ENCODE peak calls at places on chromosome 12, in five cellular contexts. Z, B, E, R and P are unnamed samples.

GRCh38 chr12:106446429-106447092 is 89.0 kb downstream of the POLR3B start:
- DNase-seq in B (no peak), R (no peak), E (no peak), Z (no peak), P (no peak)

GRCh38 chr12:78185109-78185508 is 354.4 kb downstream of the NAV3 start:
- DNase-seq in Z (no peak), E (no peak), B (no peak), R (no peak), P (no peak)

GRCh38 chr12:1518763-1519516 is 75.4 kb downstream of the FBXL14 start:
- DNase-seq in B (no peak), R (peak), Z (no peak), E (no peak), P (no peak)

GRCh38 chr12:113348849-113349536 is 9.4 kb upstream of the PLBD2 start:
- DNase-seq in R (no peak), E (no peak), Z (no peak), B (no peak), P (no peak)

GRCh38 chr12:32515137-32515860 is 115.9 kb downstream of the FGD4 start:
- DNase-seq in R (no peak), Z (no peak), B (no peak), E (no peak), P (no peak)

GRCh38 chr12:70617450-70617849 is 19.8 kb downstream of the PTPRB start:
- DNase-seq in E (no peak), B (no peak), R (no peak), Z (no peak), P (no peak)

GRCh38 chr12:48197549-48197966 is 5.5 kb downstream of the OR10AD1 start:
- DNase-seq in Z (peak), B (no peak), R (peak), E (no peak), P (peak)

GRCh38 chr12:92403210-92404175 is 257.8 kb upstream of the BTG1 start:
- DNase-seq in E (no peak), B (no peak), Z (peak), R (no peak), P (peak)

GRCh38 chr12:126189856-126190255 is 1124.6 kb downstream of the AACS start:
- DNase-seq in B (no peak), Z (no peak), R (no peak), E (no peak), P (no peak)

GRCh38 chr12:47080725-47081502 is 1.2 kb upstream of the AMIGO2 start:
- DNase-seq in R (no peak), B (peak), Z (peak), E (no peak), P (peak)

GRCh38 chr12:108635201-108635996 is 1.7 kb upstream of the SELPLG start:
- DNase-seq in E (no peak), Z (peak), R (no peak), B (no peak), P (peak)

GRCh38 chr12:96493101-96493500 is 3.7 kb downstream of the CFAP54 start:
- DNase-seq in E (no peak), B (no peak), R (no peak), Z (no peak), P (no peak)

GRCh38 chr12:105256011-105256410 is 20.0 kb upstream of the APPL2 start:
- DNase-seq in B (no peak), E (no peak), R (no peak), Z (no peak), P (no peak)

GRCh38 chr12:89756638-89757321 is 48.1 kb upstream of the ATP2B1 start:
- DNase-seq in E (no peak), Z (peak), R (peak), B (no peak), P (peak)

GRCh38 chr12:98894412-98895085 is 249.5 kb downstream of the APAF1 start:
- DNase-seq in B (no peak), Z (no peak), E (peak), R (no peak), P (no peak)

GRCh38 chr12:68786929-68787328 is 21.0 kb upstream of the MDM2 start:
- DNase-seq in R (no peak), Z (no peak), B (no peak), E (no peak), P (no peak)

GRCh38 chr12:68534108-68534507 is 76.6 kb upstream of the RAP1B start:
- DNase-seq in B (peak), E (no peak), R (no peak), Z (no peak), P (no peak)

GRCh38 chr12:120713861-120714482 is 3.7 kb downstream of the UNC119B start:
- DNase-seq in E (peak), Z (peak), B (peak), R (peak), P (peak)

GRCh38 chr12:75658826-75659823 is 147.7 kb upstream of the KRR1 start:
- DNase-seq in R (peak), E (no peak), Z (no peak), B (no peak), P (peak)

DNA sequence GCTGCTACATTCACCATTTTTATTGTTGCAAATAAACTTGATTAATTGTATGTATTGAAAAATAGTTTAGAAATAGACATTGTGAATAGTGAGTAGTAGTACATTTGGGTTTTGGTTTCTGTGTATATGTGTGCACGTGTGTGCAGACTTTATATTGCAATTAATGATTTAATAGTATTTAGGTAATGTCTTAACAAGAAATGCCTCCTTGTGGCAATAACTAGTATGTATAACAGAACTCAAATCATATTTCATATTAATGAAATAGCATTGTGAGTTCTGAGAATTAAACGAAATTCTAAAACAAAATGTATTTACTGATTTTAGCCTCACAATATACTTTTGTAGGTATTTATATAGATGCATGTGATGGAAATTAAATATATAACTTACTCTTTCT is 100.1 kb downstream of the SCAF11 start:
- DNase-seq in Z (no peak), E (no peak), B (no peak), R (no peak), P (no peak)
- TF ChIP-seq CTCF in Z (no peak), E (no peak), B (no peak), R (no peak), P (no peak)

DNA sequence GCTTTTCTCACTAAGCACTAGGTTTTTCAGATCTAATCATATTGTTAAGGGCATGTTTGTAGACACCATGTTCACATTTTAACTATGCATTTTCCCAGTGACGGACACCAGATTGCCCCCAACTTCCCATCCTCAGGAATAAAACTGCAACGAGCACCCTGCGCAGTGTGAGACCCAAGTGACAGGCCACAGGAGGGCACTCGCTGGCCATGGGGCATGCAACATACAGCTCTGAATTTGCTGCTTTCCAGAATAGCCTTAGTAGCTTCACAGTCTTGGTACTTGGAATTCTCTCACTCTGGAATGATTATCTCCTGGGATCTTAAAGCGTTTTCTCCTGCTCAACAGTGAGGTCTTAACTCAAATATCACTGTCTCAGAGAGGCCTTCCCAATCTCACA is 983 bp upstream of the DDX47 start:
- DNase-seq in R (no peak), Z (no peak), B (no peak), E (no peak), P (no peak)
- TF ChIP-seq CTCF in R (peak), Z (no peak), B (no peak), E (no peak), P (no peak)

GRCh38 chr12:122106891-122107660 is 28.5 kb downstream of the MLXIP start:
- DNase-seq in Z (no peak), R (no peak), B (no peak), E (no peak), P (no peak)

GRCh38 chr12:122116707-122117535 is 38.4 kb downstream of the MLXIP start:
- DNase-seq in B (peak), E (no peak), R (no peak), Z (no peak), P (no peak)

DNA sequence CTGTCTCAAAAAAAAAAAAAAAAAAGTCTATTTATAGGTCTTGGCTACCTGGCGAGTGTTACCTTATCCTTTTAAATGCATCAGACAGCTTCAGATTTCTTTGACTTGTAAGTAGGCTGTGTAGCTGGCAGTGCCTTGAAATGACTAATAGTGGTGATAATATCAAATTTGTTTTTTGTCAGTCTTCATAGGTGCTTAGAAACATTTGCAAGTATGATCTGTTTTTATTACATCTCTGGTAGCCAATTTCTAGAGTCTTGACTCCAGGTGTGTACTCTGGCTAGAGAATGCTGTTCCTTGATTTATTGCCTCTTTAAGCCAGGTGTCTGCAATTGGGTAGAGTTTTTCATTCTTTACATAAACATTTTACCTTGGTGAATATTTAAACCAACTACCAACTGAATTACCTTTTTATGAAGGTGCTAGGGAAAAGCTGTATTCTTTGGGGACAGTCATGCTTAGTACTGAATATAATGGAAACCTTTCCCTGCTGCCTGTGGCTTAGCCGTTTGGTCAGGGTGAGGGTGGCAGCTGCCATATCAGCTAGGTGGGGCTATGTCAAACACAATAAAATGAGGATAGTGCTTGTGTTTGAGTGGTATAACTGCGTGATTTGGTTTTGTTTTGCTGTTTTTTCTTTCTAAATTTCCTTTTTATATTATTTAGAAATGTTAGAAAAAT is 32.7 kb downstream of the MLXIP start:
- DNase-seq in B (no peak), E (no peak), R (peak), Z (no peak), P (no peak)
- TF ChIP-seq CTCF in B (no peak), E (no peak), R (no peak), Z (no peak), P (no peak)

DNA sequence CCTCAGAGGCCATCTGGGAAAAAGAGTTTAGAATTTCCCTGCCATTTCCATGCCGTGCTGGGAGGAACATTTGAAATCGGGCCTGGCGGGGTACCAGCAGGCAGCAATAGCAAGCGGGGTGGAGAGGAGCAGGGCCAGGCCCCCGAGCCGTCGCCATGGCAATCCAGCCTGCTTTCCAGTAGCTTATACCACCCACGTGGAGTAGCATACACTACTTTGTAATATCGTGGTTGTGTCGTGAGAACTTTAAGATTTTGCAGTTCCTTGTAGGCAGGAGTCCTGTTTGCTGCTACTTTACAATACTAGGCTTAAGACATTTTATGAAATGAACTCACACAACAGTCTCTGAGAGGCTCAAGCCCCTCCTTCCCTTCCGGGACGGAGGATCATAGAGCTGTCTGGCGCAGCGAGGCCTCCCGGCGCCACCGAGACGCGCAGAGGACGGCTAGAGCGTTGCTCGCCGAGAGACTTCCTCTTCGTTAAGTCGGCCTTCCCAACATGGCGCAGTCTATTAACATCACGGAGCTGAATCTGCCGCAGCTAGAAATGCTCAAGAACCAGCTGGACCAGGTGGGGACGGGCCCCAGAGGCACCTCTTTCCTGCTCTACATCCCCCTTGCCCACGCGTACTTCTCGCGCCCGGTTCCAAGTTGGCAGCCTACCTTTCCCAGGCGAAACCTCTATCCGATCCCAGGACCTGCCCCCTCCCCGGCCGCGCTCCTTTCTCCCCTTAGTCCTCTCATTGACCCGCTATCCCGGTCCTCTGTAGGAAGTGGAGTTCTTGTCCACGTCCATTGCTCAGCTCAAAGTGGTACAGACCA is at the start of gene PFDN5:
- DNase-seq in B (peak), E (peak), Z (peak), R (peak), P (peak)
- TF ChIP-seq CTCF in B (peak), E (peak), Z (no peak), R (no peak), P (no peak)

GRCh38 chr12:16492820-16493797 is 112.9 kb downstream of the LMO3 start:
- DNase-seq in E (no peak), R (no peak), Z (no peak), B (no peak), P (no peak)

GRCh38 chr12:16495196-16495595 is 110.8 kb downstream of the LMO3 start:
- DNase-seq in B (no peak), R (no peak), Z (no peak), E (no peak), P (no peak)

DNA sequence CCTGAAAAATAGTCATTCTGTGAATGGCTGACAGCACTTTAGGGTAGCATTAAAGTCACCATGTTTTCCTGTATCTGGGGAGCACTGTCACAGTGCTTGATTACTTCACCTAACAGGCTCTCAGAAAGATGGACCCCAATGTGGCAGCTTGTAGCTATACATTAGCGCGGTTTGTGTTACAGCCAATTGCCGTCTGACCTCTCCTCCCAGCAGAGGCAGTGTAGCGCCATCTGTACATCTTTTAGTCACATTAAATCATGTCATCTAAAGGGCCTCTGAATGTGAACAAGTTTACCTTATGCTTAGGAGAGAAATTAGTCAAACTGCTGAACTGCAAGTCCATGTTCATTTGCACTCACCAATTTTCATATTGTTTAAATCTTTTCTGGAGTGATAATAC is 113.7 kb downstream of the LMO3 start:
- DNase-seq in E (no peak), B (no peak), R (no peak), Z (no peak), P (no peak)
- TF ChIP-seq CTCF in E (no peak), B (no peak), R (no peak), Z (no peak), P (no peak)

GRCh38 chr12:57449375-57449774 is 5.7 kb upstream of the INHBE start:
- DNase-seq in R (no peak), B (no peak), Z (no peak), E (no peak), P (no peak)
- TF ChIP-seq CTCF in R (no peak), B (no peak), Z (no peak), E (no peak), P (no peak)

GRCh38 chr12:110613771-110614684 is at the start of gene TCTN1:
- DNase-seq in R (peak), Z (peak), E (peak), B (peak), P (peak)
- TF ChIP-seq CTCF in R (no peak), Z (no peak), E (no peak), B (no peak), P (no peak)

GRCh38 chr12:49733219-49734017 is 7.9 kb upstream of the TMBIM6 start:
- DNase-seq in E (no peak), B (no peak), Z (no peak), R (no peak), P (no peak)
- TF ChIP-seq CTCF in E (no peak), B (no peak), Z (no peak), R (no peak), P (no peak)

GRCh38 chr12:12336049-12336411 is 14.0 kb downstream of the MANSC1 start:
- DNase-seq in Z (no peak), E (no peak), R (no peak), B (peak), P (no peak)

GRCh38 chr12:12333980-12334709 is 15.9 kb downstream of the MANSC1 start:
- DNase-seq in R (peak), E (peak), Z (peak), B (peak), P (peak)

GRCh38 chr12:12336511-12336910 is 13.5 kb downstream of the MANSC1 start:
- DNase-seq in R (no peak), E (no peak), Z (no peak), B (no peak), P (no peak)

GRCh38 chr12:12333407-12333831 is 16.6 kb downstream of the MANSC1 start:
- DNase-seq in B (no peak), E (no peak), R (no peak), Z (no peak), P (no peak)

GRCh38 chr12:12334710-12335040 is 15.4 kb downstream of the MANSC1 start:
- DNase-seq in E (no peak), Z (no peak), R (no peak), B (no peak), P (no peak)
- TF ChIP-seq CTCF in E (peak), Z (peak), R (no peak), B (no peak), P (peak)

GRCh38 chr12:67388331-67389163 is 119.4 kb downstream of the CAND1 start:
- DNase-seq in E (no peak), B (no peak), Z (no peak), R (no peak), P (peak)
- TF ChIP-seq CTCF in E (peak), B (peak), Z (no peak), R (no peak), P (peak)